ENCODE peak calls at places on chromosomes 2 and 18, in four cellular contexts. One of them, this sample, is unnamed.

GRCh38 chr18:61637319-61637718 is 255.5 kb downstream of the RNF152 start:
- DNase-seq in GM23338: peak; percentile 75
- DNase-seq in tibial artery: no peak
- DNase-seq in upper lobe of right lung: no peak
- DNase-seq in this sample: no peak

GRCh38 chr2:23497536-23497935 is 112.6 kb downstream of the KLHL29 start:
- DNase-seq in GM23338: no peak
- DNase-seq in tibial artery: no peak
- DNase-seq in upper lobe of right lung: no peak
- DNase-seq in this sample: no peak

GRCh38 chr2:42954227-42954962 is 162.0 kb upstream of the HAAO start:
- DNase-seq in GM23338: peak; percentile 39
- DNase-seq in tibial artery: no peak
- DNase-seq in upper lobe of right lung: no peak
- DNase-seq in this sample: no peak

GRCh38 chr18:76827205-76827885 is 5.0 kb downstream of the ZNF236 start:
- DNase-seq in GM23338: no peak
- DNase-seq in tibial artery: no peak
- DNase-seq in upper lobe of right lung: no peak
- DNase-seq in this sample: no peak

GRCh38 chr2:170434900-170435640 is 257.1 kb downstream of the MYO3B start:
- DNase-seq in GM23338: no peak
- DNase-seq in tibial artery: no peak
- DNase-seq in upper lobe of right lung: no peak
- DNase-seq in this sample: peak; percentile 14

GRCh38 chr2:25558262-25558661 is 115.1 kb downstream of the DTNB start:
- DNase-seq in GM23338: no peak
- DNase-seq in tibial artery: no peak
- DNase-seq in upper lobe of right lung: no peak
- DNase-seq in this sample: peak; percentile 9

GRCh38 chr2:175432021-175432420 is 250.5 kb upstream of the ATP5MC3 start:
- DNase-seq in GM23338: no peak
- DNase-seq in tibial artery: no peak
- DNase-seq in upper lobe of right lung: no peak
- DNase-seq in this sample: no peak

GRCh38 chr18:61149786-61150185 is 183.4 kb upstream of the CDH20 start:
- DNase-seq in GM23338: no peak
- DNase-seq in tibial artery: no peak
- DNase-seq in upper lobe of right lung: no peak
- DNase-seq in this sample: no peak

GRCh38 chr2:236550298-236550697 is 19.3 kb upstream of the ACKR3 start:
- DNase-seq in GM23338: no peak
- DNase-seq in tibial artery: no peak
- DNase-seq in upper lobe of right lung: no peak
- DNase-seq in this sample: no peak

GRCh38 chr2:205925373-205926337 is 160.3 kb downstream of the INO80D start:
- DNase-seq in GM23338: peak; percentile 86
- DNase-seq in tibial artery: peak; percentile 55
- DNase-seq in upper lobe of right lung: peak; percentile 91
- DNase-seq in this sample: peak; percentile 38

GRCh38 chr2:216001612-216002215 is 11.6 kb downstream of the MREG start:
- DNase-seq in GM23338: no peak
- DNase-seq in tibial artery: no peak
- DNase-seq in upper lobe of right lung: no peak
- DNase-seq in this sample: no peak

GRCh38 chr2:98886066-98886554 is 49.9 kb downstream of the CRACDL start:
- DNase-seq in GM23338: no peak
- DNase-seq in tibial artery: no peak
- DNase-seq in upper lobe of right lung: no peak
- DNase-seq in this sample: no peak

GRCh38 chr2:9558948-9559381 is 3.3 kb upstream of the ADAM17 start:
- DNase-seq in GM23338: no peak
- DNase-seq in tibial artery: peak; percentile 54
- DNase-seq in upper lobe of right lung: no peak
- DNase-seq in this sample: no peak

GRCh38 chr2:109702250-109702985 is 88.3 kb downstream of the SOWAHC start:
- DNase-seq in GM23338: no peak
- DNase-seq in tibial artery: no peak
- DNase-seq in upper lobe of right lung: no peak
- DNase-seq in this sample: no peak

GRCh38 chr2:10561636-10562035 is 113.5 kb upstream of the ODC1 start:
- DNase-seq in GM23338: no peak
- DNase-seq in tibial artery: no peak
- DNase-seq in upper lobe of right lung: no peak
- DNase-seq in this sample: no peak

GRCh38 chr2:121804340-121804739 is 48.9 kb downstream of the TSN start:
- DNase-seq in GM23338: peak; percentile 59
- DNase-seq in tibial artery: no peak
- DNase-seq in upper lobe of right lung: no peak
- DNase-seq in this sample: no peak

GRCh38 chr2:209773377-209773776 is 1.7 kb downstream of the UNC80 start:
- DNase-seq in GM23338: peak; percentile 43
- DNase-seq in tibial artery: no peak
- DNase-seq in upper lobe of right lung: no peak
- DNase-seq in this sample: no peak

GRCh38 chr2:178542569-178542968 is 62.3 kb downstream of the PLEKHA3 start:
- DNase-seq in GM23338: no peak
- DNase-seq in tibial artery: no peak
- DNase-seq in upper lobe of right lung: no peak
- DNase-seq in this sample: no peak
- H3K36me3 ChIP-seq in GM23338: peaks cover 22% of the 10 kb centered on the region
- H3K36me3 ChIP-seq in tibial artery: peaks cover 76% of the 10 kb centered on the region
- H3K36me3 ChIP-seq in upper lobe of right lung: peaks cover 84% of the 10 kb centered on the region
- H3K36me3 ChIP-seq in this sample: peaks cover 41% of the 10 kb centered on the region

DNA sequence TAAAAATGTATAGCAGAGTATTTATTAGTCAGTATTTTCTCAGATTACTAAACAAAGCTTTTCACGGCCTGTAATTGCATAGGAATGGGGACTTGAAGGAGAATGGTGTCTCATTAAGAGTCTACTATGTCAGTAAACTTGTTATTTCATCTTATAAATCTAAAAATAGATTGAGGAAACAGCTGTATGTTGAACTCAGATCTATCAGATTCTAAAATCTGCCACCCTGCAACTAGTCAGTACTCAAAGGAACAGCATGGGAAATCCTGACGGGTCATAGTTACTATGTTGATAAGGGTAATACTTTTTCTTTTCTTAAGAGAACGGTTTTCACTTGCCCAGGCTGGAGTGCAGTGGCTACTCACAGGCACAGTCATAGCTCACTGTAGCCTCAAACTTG is 70.2 kb upstream of the EMILIN2 start:
- DNase-seq in GM23338: no peak
- DNase-seq in tibial artery: no peak
- DNase-seq in upper lobe of right lung: no peak
- DNase-seq in this sample: no peak
- H3K36me3 ChIP-seq in GM23338: no peaks in the 10 kb centered on the region
- H3K36me3 ChIP-seq in tibial artery: peaks cover 80% of the 10 kb centered on the region
- H3K36me3 ChIP-seq in upper lobe of right lung: peaks cover 91% of the 10 kb centered on the region
- H3K36me3 ChIP-seq in this sample: peaks cover 71% of the 10 kb centered on the region

DNA sequence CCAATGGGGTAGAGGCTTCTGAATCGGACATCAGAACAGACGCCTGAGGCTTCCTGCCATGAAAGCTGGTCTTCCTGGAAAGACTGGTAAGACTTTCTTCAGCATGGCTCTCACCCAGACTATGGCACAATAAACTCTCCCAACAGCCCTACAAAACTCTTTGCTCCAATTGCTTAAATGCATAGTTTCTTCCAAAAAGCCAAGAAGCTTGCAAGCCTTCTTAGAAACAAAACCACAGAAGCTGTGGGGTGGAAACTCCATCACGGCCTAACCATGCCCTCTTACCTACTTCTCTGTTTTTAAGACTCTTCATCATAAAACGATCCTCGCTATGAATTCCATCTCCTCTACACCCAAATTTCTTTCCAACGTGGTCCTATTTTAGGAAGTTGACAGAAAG is 48.2 kb downstream of the PAX8 start:
- DNase-seq in GM23338: no peak
- DNase-seq in tibial artery: no peak
- DNase-seq in upper lobe of right lung: no peak
- DNase-seq in this sample: no peak
- H3K36me3 ChIP-seq in GM23338: no peaks in the 10 kb centered on the region
- H3K36me3 ChIP-seq in tibial artery: no peaks in the 10 kb centered on the region
- H3K36me3 ChIP-seq in upper lobe of right lung: no peaks in the 10 kb centered on the region
- H3K36me3 ChIP-seq in this sample: no peaks in the 10 kb centered on the region

GRCh38 chr2:127188797-127189196 is 31.3 kb downstream of the CYP27C1 start:
- DNase-seq in GM23338: no peak
- DNase-seq in tibial artery: no peak
- DNase-seq in upper lobe of right lung: no peak
- DNase-seq in this sample: no peak

GRCh38 chr2:127187831-127188230 is 32.3 kb downstream of the CYP27C1 start:
- DNase-seq in GM23338: no peak
- DNase-seq in tibial artery: no peak
- DNase-seq in upper lobe of right lung: no peak
- DNase-seq in this sample: no peak

GRCh38 chr2:127185093-127185492 is 35.0 kb downstream of the CYP27C1 start:
- DNase-seq in GM23338: no peak
- DNase-seq in tibial artery: no peak
- DNase-seq in upper lobe of right lung: no peak
- DNase-seq in this sample: no peak

GRCh38 chr2:127185720-127186119 is 34.4 kb downstream of the CYP27C1 start:
- DNase-seq in GM23338: no peak
- DNase-seq in tibial artery: no peak
- DNase-seq in upper lobe of right lung: no peak
- DNase-seq in this sample: no peak

DNA sequence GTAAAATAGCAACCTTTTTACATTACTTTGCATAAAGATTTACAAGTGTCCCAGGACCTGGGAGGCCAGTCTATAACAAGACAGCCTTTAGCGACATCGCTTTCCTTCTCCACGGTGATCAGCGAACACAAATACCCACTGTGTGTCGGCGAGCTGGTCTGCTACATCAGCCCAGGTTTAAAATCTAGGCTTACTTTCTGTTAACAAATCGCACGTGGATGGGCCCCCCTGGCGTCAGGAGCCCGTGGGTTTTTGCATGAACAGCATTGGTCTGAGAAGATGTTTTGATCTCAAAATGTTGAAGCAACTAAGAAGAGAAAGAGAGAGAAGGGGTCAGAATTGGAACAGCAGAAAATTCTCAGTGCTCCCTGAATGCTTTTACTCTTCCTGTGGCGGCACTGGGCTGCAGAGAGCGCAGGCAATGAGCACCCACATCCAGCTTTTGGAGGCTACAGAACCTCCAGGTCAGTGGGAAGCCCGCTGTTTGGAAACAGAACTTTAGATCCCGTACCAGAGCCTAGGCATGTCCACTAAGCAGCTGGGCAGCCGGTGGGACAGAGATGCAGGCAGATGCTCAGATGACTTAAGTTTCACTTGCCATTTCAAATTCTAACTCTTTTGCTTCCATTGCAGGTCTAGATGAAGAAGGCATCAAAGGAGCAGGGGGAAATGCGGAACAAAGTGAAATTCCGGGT is 32.9 kb downstream of the CYP27C1 start:
- DNase-seq in GM23338: no peak
- DNase-seq in tibial artery: no peak
- DNase-seq in upper lobe of right lung: no peak
- DNase-seq in this sample: no peak
- H3K36me3 ChIP-seq in GM23338: no peaks in the 10 kb centered on the region
- H3K36me3 ChIP-seq in tibial artery: no peaks in the 10 kb centered on the region
- H3K36me3 ChIP-seq in upper lobe of right lung: no peaks in the 10 kb centered on the region
- H3K36me3 ChIP-seq in this sample: no peaks in the 10 kb centered on the region

GRCh38 chr2:218269900-218270720 is at the start of the genes AAMP and PNKD:
- DNase-seq in GM23338: peak; percentile 100
- DNase-seq in tibial artery: peak; percentile 100
- DNase-seq in upper lobe of right lung: peak; percentile 100
- DNase-seq in this sample: peak; percentile 100

GRCh38 chr2:218265626-218266025 is 4.3 kb downstream of the AAMP start:
- DNase-seq in GM23338: no peak
- DNase-seq in tibial artery: no peak
- DNase-seq in upper lobe of right lung: no peak
- DNase-seq in this sample: no peak

GRCh38 chr2:218264773-218265601 is 4.2 kb downstream of the GPBAR1 start:
- DNase-seq in GM23338: no peak
- DNase-seq in tibial artery: no peak
- DNase-seq in upper lobe of right lung: peak; percentile 53
- DNase-seq in this sample: no peak

GRCh38 chr2:218266316-218266979 is 3.5 kb downstream of the AAMP start:
- DNase-seq in GM23338: no peak
- DNase-seq in tibial artery: no peak
- DNase-seq in upper lobe of right lung: no peak
- DNase-seq in this sample: no peak

DNA sequence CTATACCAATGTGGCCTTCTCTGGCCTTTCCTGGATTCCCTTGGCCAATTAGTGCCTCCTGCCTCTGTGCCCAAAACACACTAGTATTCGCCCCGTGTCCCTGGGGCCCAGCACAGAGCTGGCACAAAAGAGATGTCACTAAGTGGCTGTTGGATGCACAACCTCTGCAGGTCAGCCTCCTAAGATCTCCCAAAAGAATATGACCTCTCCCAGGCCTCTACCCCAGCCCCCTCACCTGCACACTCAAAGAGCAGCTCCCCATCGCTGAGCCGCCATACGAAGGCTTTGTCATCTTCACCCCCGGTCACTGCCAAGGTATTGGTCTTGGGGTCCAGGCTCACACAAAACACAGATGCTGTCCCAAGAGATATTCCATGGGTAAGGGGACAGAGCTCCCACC is 2.7 kb downstream of the AAMP start:
- DNase-seq in GM23338: no peak
- DNase-seq in tibial artery: peak; percentile 21
- DNase-seq in upper lobe of right lung: no peak
- DNase-seq in this sample: no peak
- H3K36me3 ChIP-seq in GM23338: no peaks in the 10 kb centered on the region
- H3K36me3 ChIP-seq in tibial artery: peaks cover 48% of the 10 kb centered on the region
- H3K36me3 ChIP-seq in upper lobe of right lung: peaks cover 50% of the 10 kb centered on the region
- H3K36me3 ChIP-seq in this sample: peaks cover 25% of the 10 kb centered on the region

GRCh38 chr2:241351640-241352031 is 4.4 kb upstream of the FARP2 start:
- DNase-seq in GM23338: no peak
- DNase-seq in tibial artery: no peak
- DNase-seq in upper lobe of right lung: no peak
- DNase-seq in this sample: no peak

GRCh38 chr2:241350530-241350877 is 5.6 kb upstream of the FARP2 start:
- DNase-seq in GM23338: no peak
- DNase-seq in tibial artery: no peak
- DNase-seq in upper lobe of right lung: no peak
- DNase-seq in this sample: no peak

GRCh38 chr2:241352227-241352626 is 3.9 kb upstream of the FARP2 start:
- DNase-seq in GM23338: no peak
- DNase-seq in tibial artery: no peak
- DNase-seq in upper lobe of right lung: no peak
- DNase-seq in this sample: no peak

GRCh38 chr2:241349941-241350340 is 6.1 kb upstream of the FARP2 start:
- DNase-seq in GM23338: no peak
- DNase-seq in tibial artery: no peak
- DNase-seq in upper lobe of right lung: no peak
- DNase-seq in this sample: no peak

GRCh38 chr2:241350878-241351639 is 5.0 kb upstream of the FARP2 start:
- DNase-seq in GM23338: no peak
- DNase-seq in tibial artery: no peak
- DNase-seq in upper lobe of right lung: no peak
- DNase-seq in this sample: no peak
- H3K36me3 ChIP-seq in GM23338: peaks cover 64% of the 10 kb centered on the region
- H3K36me3 ChIP-seq in tibial artery: peaks cover 72% of the 10 kb centered on the region
- H3K36me3 ChIP-seq in upper lobe of right lung: peaks cover 77% of the 10 kb centered on the region
- H3K36me3 ChIP-seq in this sample: peaks cover 41% of the 10 kb centered on the region